ENCODE peak calls at places on chromosomes 6 and 20, in ten cellular contexts. One of them, this sample, is unnamed.

GRCh38 chr6:11033825-11034224 is 10.3 kb downstream of the ELOVL2 start:
- DNase-seq in activated T-helper 1 cell treated with anti-CD3 and anti-CD28 coated beads, Interleukin-2, amount 50 U/mL, for 16 hours: no peak
- DNase-seq in upper lobe of left lung: no peak
- DNase-seq in Peyer's patch: no peak
- DNase-seq in SJSA1: no peak
- DNase-seq in NAMALWA: no peak
- DNase-seq in effector memory CD8-positive, alpha-beta T cell: no peak
- DNase-seq in kidney glomerular epithelial cell: peak
- DNase-seq in K562: no peak
- DNase-seq in MCF 10A: no peak
- DNase-seq in this sample: no peak

GRCh38 chr20:20491110-20491783 is 123.3 kb downstream of the INSM1 start:
- DNase-seq in effector memory CD8-positive, alpha-beta T cell: no peak
- DNase-seq in MCF 10A: no peak
- DNase-seq in K562: no peak
- DNase-seq in kidney glomerular epithelial cell: peak
- DNase-seq in NAMALWA: no peak
- DNase-seq in SJSA1: no peak
- DNase-seq in upper lobe of left lung: no peak
- DNase-seq in activated T-helper 1 cell treated with anti-CD3 and anti-CD28 coated beads, Interleukin-2, amount 50 U/mL, for 16 hours: no peak
- DNase-seq in Peyer's patch: no peak
- DNase-seq in this sample: no peak

GRCh38 chr6:125197795-125198269 is 44.3 kb downstream of the TPD52L1 start:
- DNase-seq in K562: no peak
- DNase-seq in effector memory CD8-positive, alpha-beta T cell: no peak
- DNase-seq in activated T-helper 1 cell treated with anti-CD3 and anti-CD28 coated beads, Interleukin-2, amount 50 U/mL, for 16 hours: no peak
- DNase-seq in upper lobe of left lung: peak
- DNase-seq in SJSA1: no peak
- DNase-seq in kidney glomerular epithelial cell: peak
- DNase-seq in NAMALWA: no peak
- DNase-seq in Peyer's patch: peak
- DNase-seq in MCF 10A: peak
- DNase-seq in this sample: peak

GRCh38 chr6:1396952-1397868 is 7.8 kb downstream of the FOXF2 start:
- DNase-seq in upper lobe of left lung: peak
- DNase-seq in SJSA1: peak
- DNase-seq in kidney glomerular epithelial cell: peak
- DNase-seq in Peyer's patch: peak
- DNase-seq in MCF 10A: peak
- DNase-seq in effector memory CD8-positive, alpha-beta T cell: peak
- DNase-seq in K562: peak
- DNase-seq in NAMALWA: peak
- DNase-seq in activated T-helper 1 cell treated with anti-CD3 and anti-CD28 coated beads, Interleukin-2, amount 50 U/mL, for 16 hours: peak
- DNase-seq in this sample: peak

GRCh38 chr6:63245908-63246307 is 34.6 kb downstream of the FKBP1C start:
- DNase-seq in NAMALWA: peak
- DNase-seq in upper lobe of left lung: no peak
- DNase-seq in kidney glomerular epithelial cell: no peak
- DNase-seq in K562: no peak
- DNase-seq in MCF 10A: peak
- DNase-seq in SJSA1: no peak
- DNase-seq in Peyer's patch: no peak
- DNase-seq in effector memory CD8-positive, alpha-beta T cell: no peak
- DNase-seq in activated T-helper 1 cell treated with anti-CD3 and anti-CD28 coated beads, Interleukin-2, amount 50 U/mL, for 16 hours: no peak
- DNase-seq in this sample: no peak

GRCh38 chr6:2688416-2689064 is 62.2 kb downstream of the MYLK4 start:
- DNase-seq in upper lobe of left lung: no peak
- DNase-seq in activated T-helper 1 cell treated with anti-CD3 and anti-CD28 coated beads, Interleukin-2, amount 50 U/mL, for 16 hours: no peak
- DNase-seq in K562: no peak
- DNase-seq in kidney glomerular epithelial cell: peak
- DNase-seq in Peyer's patch: no peak
- DNase-seq in NAMALWA: no peak
- DNase-seq in MCF 10A: peak
- DNase-seq in effector memory CD8-positive, alpha-beta T cell: no peak
- DNase-seq in SJSA1: peak
- DNase-seq in this sample: no peak

GRCh38 chr6:39980839-39981580 is 46.7 kb upstream of the MOCS1 start:
- DNase-seq in activated T-helper 1 cell treated with anti-CD3 and anti-CD28 coated beads, Interleukin-2, amount 50 U/mL, for 16 hours: no peak
- DNase-seq in effector memory CD8-positive, alpha-beta T cell: no peak
- DNase-seq in SJSA1: no peak
- DNase-seq in MCF 10A: peak
- DNase-seq in NAMALWA: peak
- DNase-seq in Peyer's patch: no peak
- DNase-seq in kidney glomerular epithelial cell: peak
- DNase-seq in K562: peak
- DNase-seq in upper lobe of left lung: no peak
- DNase-seq in this sample: no peak

GRCh38 chr20:33477386-33478234 is 12.3 kb upstream of the CBFA2T2 start:
- DNase-seq in SJSA1: no peak
- DNase-seq in upper lobe of left lung: no peak
- DNase-seq in MCF 10A: no peak
- DNase-seq in activated T-helper 1 cell treated with anti-CD3 and anti-CD28 coated beads, Interleukin-2, amount 50 U/mL, for 16 hours: no peak
- DNase-seq in Peyer's patch: no peak
- DNase-seq in kidney glomerular epithelial cell: no peak
- DNase-seq in K562: no peak
- DNase-seq in effector memory CD8-positive, alpha-beta T cell: no peak
- DNase-seq in NAMALWA: no peak
- DNase-seq in this sample: no peak

GRCh38 chr6:56953597-56954388 is 1.1 kb upstream of the BEND6 start:
- DNase-seq in MCF 10A: peak
- DNase-seq in Peyer's patch: no peak
- DNase-seq in SJSA1: no peak
- DNase-seq in kidney glomerular epithelial cell: peak
- DNase-seq in effector memory CD8-positive, alpha-beta T cell: no peak
- DNase-seq in activated T-helper 1 cell treated with anti-CD3 and anti-CD28 coated beads, Interleukin-2, amount 50 U/mL, for 16 hours: no peak
- DNase-seq in NAMALWA: peak
- DNase-seq in K562: peak
- DNase-seq in upper lobe of left lung: no peak
- DNase-seq in this sample: no peak

GRCh38 chr6:167588920-167589614 is 237.6 kb upstream of the AFDN start:
- DNase-seq in Peyer's patch: peak
- DNase-seq in MCF 10A: no peak
- DNase-seq in activated T-helper 1 cell treated with anti-CD3 and anti-CD28 coated beads, Interleukin-2, amount 50 U/mL, for 16 hours: no peak
- DNase-seq in SJSA1: no peak
- DNase-seq in effector memory CD8-positive, alpha-beta T cell: no peak
- DNase-seq in NAMALWA: no peak
- DNase-seq in kidney glomerular epithelial cell: no peak
- DNase-seq in upper lobe of left lung: no peak
- DNase-seq in K562: no peak
- DNase-seq in this sample: no peak

GRCh38 chr6:139135578-139136545 is 982 bp downstream of the HECA start:
- DNase-seq in activated T-helper 1 cell treated with anti-CD3 and anti-CD28 coated beads, Interleukin-2, amount 50 U/mL, for 16 hours: peak
- DNase-seq in kidney glomerular epithelial cell: no peak
- DNase-seq in MCF 10A: no peak
- DNase-seq in SJSA1: peak
- DNase-seq in upper lobe of left lung: peak
- DNase-seq in effector memory CD8-positive, alpha-beta T cell: peak
- DNase-seq in NAMALWA: peak
- DNase-seq in Peyer's patch: peak
- DNase-seq in K562: peak
- DNase-seq in this sample: peak

GRCh38 chr20:35145141-35145564 is 2.0 kb downstream of the EDEM2 start:
- DNase-seq in Peyer's patch: no peak
- DNase-seq in effector memory CD8-positive, alpha-beta T cell: peak
- DNase-seq in kidney glomerular epithelial cell: peak
- DNase-seq in upper lobe of left lung: no peak
- DNase-seq in MCF 10A: peak
- DNase-seq in SJSA1: no peak
- DNase-seq in NAMALWA: peak
- DNase-seq in K562: peak
- DNase-seq in activated T-helper 1 cell treated with anti-CD3 and anti-CD28 coated beads, Interleukin-2, amount 50 U/mL, for 16 hours: no peak
- DNase-seq in this sample: no peak

GRCh38 chr6:32369678-32370077 is 2.0 kb downstream of the TSBP1 start:
- DNase-seq in kidney glomerular epithelial cell: peak
- DNase-seq in upper lobe of left lung: no peak
- DNase-seq in effector memory CD8-positive, alpha-beta T cell: no peak
- DNase-seq in NAMALWA: no peak
- DNase-seq in SJSA1: no peak
- DNase-seq in Peyer's patch: no peak
- DNase-seq in K562: no peak
- DNase-seq in activated T-helper 1 cell treated with anti-CD3 and anti-CD28 coated beads, Interleukin-2, amount 50 U/mL, for 16 hours: no peak
- DNase-seq in MCF 10A: peak
- DNase-seq in this sample: no peak

GRCh38 chr6:75116946-75117345 is 88.9 kb downstream of the COL12A1 start:
- DNase-seq in MCF 10A: no peak
- DNase-seq in upper lobe of left lung: no peak
- DNase-seq in kidney glomerular epithelial cell: no peak
- DNase-seq in SJSA1: no peak
- DNase-seq in NAMALWA: no peak
- DNase-seq in K562: no peak
- DNase-seq in activated T-helper 1 cell treated with anti-CD3 and anti-CD28 coated beads, Interleukin-2, amount 50 U/mL, for 16 hours: no peak
- DNase-seq in Peyer's patch: no peak
- DNase-seq in effector memory CD8-positive, alpha-beta T cell: no peak
- DNase-seq in this sample: no peak

GRCh38 chr6:64505312-64505711 is 869.7 kb downstream of the PHF3 start:
- DNase-seq in Peyer's patch: no peak
- DNase-seq in upper lobe of left lung: no peak
- DNase-seq in kidney glomerular epithelial cell: no peak
- DNase-seq in effector memory CD8-positive, alpha-beta T cell: no peak
- DNase-seq in SJSA1: no peak
- DNase-seq in activated T-helper 1 cell treated with anti-CD3 and anti-CD28 coated beads, Interleukin-2, amount 50 U/mL, for 16 hours: no peak
- DNase-seq in NAMALWA: peak
- DNase-seq in K562: peak
- DNase-seq in MCF 10A: peak
- DNase-seq in this sample: no peak

GRCh38 chr6:3286641-3287171 is 28.0 kb downstream of the PSMG4 start:
- DNase-seq in effector memory CD8-positive, alpha-beta T cell: no peak
- DNase-seq in MCF 10A: no peak
- DNase-seq in SJSA1: no peak
- DNase-seq in Peyer's patch: no peak
- DNase-seq in upper lobe of left lung: no peak
- DNase-seq in activated T-helper 1 cell treated with anti-CD3 and anti-CD28 coated beads, Interleukin-2, amount 50 U/mL, for 16 hours: no peak
- DNase-seq in kidney glomerular epithelial cell: no peak
- DNase-seq in K562: no peak
- DNase-seq in NAMALWA: no peak
- DNase-seq in this sample: no peak

GRCh38 chr6:162509821-162510220 is 217.7 kb downstream of the PRKN start:
- DNase-seq in NAMALWA: no peak
- DNase-seq in kidney glomerular epithelial cell: no peak
- DNase-seq in effector memory CD8-positive, alpha-beta T cell: no peak
- DNase-seq in upper lobe of left lung: no peak
- DNase-seq in MCF 10A: no peak
- DNase-seq in SJSA1: no peak
- DNase-seq in activated T-helper 1 cell treated with anti-CD3 and anti-CD28 coated beads, Interleukin-2, amount 50 U/mL, for 16 hours: no peak
- DNase-seq in K562: no peak
- DNase-seq in Peyer's patch: no peak
- DNase-seq in this sample: no peak

GRCh38 chr6:89494131-89494793 is 61.3 kb downstream of the ANKRD6 start:
- DNase-seq in NAMALWA: peak
- DNase-seq in effector memory CD8-positive, alpha-beta T cell: no peak
- DNase-seq in kidney glomerular epithelial cell: no peak
- DNase-seq in SJSA1: no peak
- DNase-seq in Peyer's patch: no peak
- DNase-seq in upper lobe of left lung: no peak
- DNase-seq in activated T-helper 1 cell treated with anti-CD3 and anti-CD28 coated beads, Interleukin-2, amount 50 U/mL, for 16 hours: no peak
- DNase-seq in K562: no peak
- DNase-seq in MCF 10A: no peak
- DNase-seq in this sample: no peak

GRCh38 chr6:168877821-168878282 is 375.8 kb downstream of the THBS2 start:
- DNase-seq in SJSA1: no peak
- DNase-seq in K562: no peak
- DNase-seq in upper lobe of left lung: no peak
- DNase-seq in Peyer's patch: no peak
- DNase-seq in NAMALWA: no peak
- DNase-seq in MCF 10A: peak
- DNase-seq in effector memory CD8-positive, alpha-beta T cell: peak
- DNase-seq in activated T-helper 1 cell treated with anti-CD3 and anti-CD28 coated beads, Interleukin-2, amount 50 U/mL, for 16 hours: no peak
- DNase-seq in kidney glomerular epithelial cell: no peak
- DNase-seq in this sample: no peak

GRCh38 chr6:25132934-25133333 is 146.2 kb upstream of the CARMIL1 start:
- DNase-seq in Peyer's patch: no peak
- DNase-seq in effector memory CD8-positive, alpha-beta T cell: no peak
- DNase-seq in K562: no peak
- DNase-seq in NAMALWA: no peak
- DNase-seq in upper lobe of left lung: no peak
- DNase-seq in kidney glomerular epithelial cell: no peak
- DNase-seq in activated T-helper 1 cell treated with anti-CD3 and anti-CD28 coated beads, Interleukin-2, amount 50 U/mL, for 16 hours: no peak
- DNase-seq in SJSA1: no peak
- DNase-seq in MCF 10A: no peak
- DNase-seq in this sample: no peak

GRCh38 chr20:7399114-7399513 is 541.1 kb downstream of the HAO1 start:
- DNase-seq in effector memory CD8-positive, alpha-beta T cell: no peak
- DNase-seq in MCF 10A: no peak
- DNase-seq in activated T-helper 1 cell treated with anti-CD3 and anti-CD28 coated beads, Interleukin-2, amount 50 U/mL, for 16 hours: no peak
- DNase-seq in upper lobe of left lung: no peak
- DNase-seq in Peyer's patch: no peak
- DNase-seq in K562: no peak
- DNase-seq in SJSA1: no peak
- DNase-seq in NAMALWA: no peak
- DNase-seq in kidney glomerular epithelial cell: no peak
- DNase-seq in this sample: no peak

GRCh38 chr6:169803291-169803811 is 51.9 kb downstream of the ERMARD start:
- DNase-seq in effector memory CD8-positive, alpha-beta T cell: no peak
- DNase-seq in MCF 10A: no peak
- DNase-seq in SJSA1: no peak
- DNase-seq in Peyer's patch: no peak
- DNase-seq in kidney glomerular epithelial cell: peak
- DNase-seq in NAMALWA: no peak
- DNase-seq in upper lobe of left lung: no peak
- DNase-seq in activated T-helper 1 cell treated with anti-CD3 and anti-CD28 coated beads, Interleukin-2, amount 50 U/mL, for 16 hours: no peak
- DNase-seq in K562: no peak
- DNase-seq in this sample: peak

GRCh38 chr6:124747336-124747735 is 214.9 kb upstream of the RNF217 start:
- DNase-seq in effector memory CD8-positive, alpha-beta T cell: no peak
- DNase-seq in K562: no peak
- DNase-seq in NAMALWA: no peak
- DNase-seq in SJSA1: no peak
- DNase-seq in kidney glomerular epithelial cell: no peak
- DNase-seq in upper lobe of left lung: no peak
- DNase-seq in activated T-helper 1 cell treated with anti-CD3 and anti-CD28 coated beads, Interleukin-2, amount 50 U/mL, for 16 hours: no peak
- DNase-seq in MCF 10A: no peak
- DNase-seq in Peyer's patch: no peak
- DNase-seq in this sample: no peak

GRCh38 chr6:135296715-135297114 is 115.6 kb downstream of the MYB start:
- DNase-seq in kidney glomerular epithelial cell: no peak
- DNase-seq in NAMALWA: no peak
- DNase-seq in MCF 10A: no peak
- DNase-seq in Peyer's patch: no peak
- DNase-seq in SJSA1: no peak
- DNase-seq in K562: no peak
- DNase-seq in effector memory CD8-positive, alpha-beta T cell: no peak
- DNase-seq in activated T-helper 1 cell treated with anti-CD3 and anti-CD28 coated beads, Interleukin-2, amount 50 U/mL, for 16 hours: no peak
- DNase-seq in upper lobe of left lung: no peak
- DNase-seq in this sample: no peak

GRCh38 chr6:56959094-56959493 is 4.2 kb downstream of the BEND6 start:
- DNase-seq in K562: no peak
- DNase-seq in MCF 10A: no peak
- DNase-seq in upper lobe of left lung: no peak
- DNase-seq in NAMALWA: no peak
- DNase-seq in kidney glomerular epithelial cell: no peak
- DNase-seq in activated T-helper 1 cell treated with anti-CD3 and anti-CD28 coated beads, Interleukin-2, amount 50 U/mL, for 16 hours: no peak
- DNase-seq in effector memory CD8-positive, alpha-beta T cell: no peak
- DNase-seq in SJSA1: no peak
- DNase-seq in Peyer's patch: no peak
- DNase-seq in this sample: no peak

GRCh38 chr6:39330057-39330456 is 7.6 kb upstream of the KCNK16 start:
- DNase-seq in SJSA1: no peak
- DNase-seq in K562: no peak
- DNase-seq in Peyer's patch: no peak
- DNase-seq in effector memory CD8-positive, alpha-beta T cell: no peak
- DNase-seq in kidney glomerular epithelial cell: no peak
- DNase-seq in NAMALWA: peak
- DNase-seq in activated T-helper 1 cell treated with anti-CD3 and anti-CD28 coated beads, Interleukin-2, amount 50 U/mL, for 16 hours: no peak
- DNase-seq in upper lobe of left lung: no peak
- DNase-seq in MCF 10A: no peak
- DNase-seq in this sample: no peak

GRCh38 chr6:119865466-119866350 is 516.1 kb upstream of the MAN1A1 start:
- DNase-seq in activated T-helper 1 cell treated with anti-CD3 and anti-CD28 coated beads, Interleukin-2, amount 50 U/mL, for 16 hours: no peak
- DNase-seq in Peyer's patch: no peak
- DNase-seq in K562: no peak
- DNase-seq in kidney glomerular epithelial cell: no peak
- DNase-seq in upper lobe of left lung: no peak
- DNase-seq in SJSA1: no peak
- DNase-seq in MCF 10A: peak
- DNase-seq in NAMALWA: no peak
- DNase-seq in effector memory CD8-positive, alpha-beta T cell: no peak
- DNase-seq in this sample: no peak